ENCODE peak calls at places on chromosomes 1 and 21, in eight cellular contexts. L is esophagus muscularis mucosa, W is stomach, I is sigmoid colon, B is breast epithelium, V is endothelial cell of umbilical vein, G is transverse colon, O is spleen. P is an unnamed sample.

GRCh38 chr1:39524591-39525365 is 33.3 kb downstream of the BMP8A start:
- DNase-seq in L (no peak), W (no peak), I (no peak), B (no peak), V (no peak), G (no peak), O (peak), P (no peak)

GRCh38 chr21:42970946-42971653 is 3.3 kb upstream of the PKNOX1 start:
- DNase-seq in L (no peak), W (no peak), I (peak), B (no peak), V (no peak), G (no peak), O (peak), P (no peak)

GRCh38 chr1:228083871-228084278 is 1.4 kb downstream of the ARF1 start:
- DNase-seq in L (no peak), W (no peak), I (no peak), B (no peak), V (peak), G (no peak), O (peak), P (no peak)

GRCh38 chr21:33071878-33072306 is 2.0 kb downstream of the OLIG1 start:
- DNase-seq in L (no peak), W (no peak), I (no peak), B (no peak), V (peak), G (no peak), O (no peak), P (no peak)

GRCh38 chr1:91912267-91912666 is 26.3 kb upstream of the TGFBR3 start:
- DNase-seq in L (no peak), W (no peak), I (no peak), B (no peak), V (peak), G (no peak), O (no peak), P (no peak)

GRCh38 chr1:245086389-245086969 is 68.3 kb upstream of the KIF26B start:
- DNase-seq in L (no peak), W (no peak), I (no peak), B (no peak), V (no peak), G (no peak), O (no peak), P (no peak)

GRCh38 chr1:96782861-96783260 is 61.3 kb downstream of the PTBP2 start:
- DNase-seq in L (no peak), W (no peak), I (no peak), B (no peak), V (no peak), G (no peak), O (no peak), P (no peak)

GRCh38 chr1:116373451-116374339 is 651 bp downstream of the ATP1A1 start:
- DNase-seq in L (no peak), W (peak), I (peak), B (peak), V (peak), G (peak), O (peak), P (no peak)

GRCh38 chr21:36323032-36323431 is 3.0 kb downstream of the MORC3 start:
- DNase-seq in L (no peak), W (no peak), I (no peak), B (no peak), V (peak), G (no peak), O (no peak), P (no peak)

GRCh38 chr1:90402893-90403849 is 313.9 kb downstream of the BARHL2 start:
- DNase-seq in L (no peak), W (peak), I (no peak), B (peak), V (peak), G (peak), O (no peak), P (no peak)

GRCh38 chr1:48870596-48870995 is 93.9 kb upstream of the BEND5 start:
- DNase-seq in L (no peak), W (no peak), I (no peak), B (no peak), V (no peak), G (no peak), O (no peak), P (no peak)

GRCh38 chr21:45823100-45823681 is 158.4 kb upstream of the COL6A1 start:
- DNase-seq in L (no peak), W (no peak), I (peak), B (peak), V (no peak), G (no peak), O (peak), P (no peak)

GRCh38 chr1:39575191-39576015 is 1.2 kb downstream of the PABPC4 start:
- DNase-seq in L (no peak), W (peak), I (peak), B (peak), V (peak), G (peak), O (peak), P (peak)

GRCh38 chr1:33319186-33319948 is 1.5 kb downstream of the A3GALT2 start:
- DNase-seq in L (no peak), W (no peak), I (no peak), B (no peak), V (no peak), G (no peak), O (peak), P (no peak)

GRCh38 chr1:184287001-184287400 is 99.8 kb upstream of the C1orf21 start:
- DNase-seq in L (no peak), W (no peak), I (peak), B (no peak), V (no peak), G (no peak), O (no peak), P (no peak)

GRCh38 chr1:47104816-47105215 is 32.4 kb upstream of the CYP4A22 start:
- DNase-seq in L (no peak), W (no peak), I (no peak), B (no peak), V (no peak), G (no peak), O (no peak), P (no peak)

GRCh38 chr1:219442575-219442974 is 170.3 kb downstream of the ZC3H11B start:
- DNase-seq in L (no peak), W (no peak), I (no peak), B (no peak), V (peak), G (no peak), O (no peak), P (no peak)

GRCh38 chr1:116983112-116983511 is 18.4 kb upstream of the CD101 start:
- DNase-seq in L (peak), W (no peak), I (no peak), B (no peak), V (no peak), G (no peak), O (no peak), P (no peak)

GRCh38 chr21:44758141-44758561 is 43.5 kb downstream of the UBE2G2 start:
- DNase-seq in L (no peak), W (no peak), I (no peak), B (no peak), V (no peak), G (no peak), O (no peak), P (no peak)

GRCh38 chr1:241782396-241782795 is 65.6 kb upstream of the EXO1 start:
- DNase-seq in L (no peak), W (no peak), I (no peak), B (no peak), V (no peak), G (no peak), O (no peak), P (no peak)

GRCh38 chr1:239354211-239354610 is 32.2 kb upstream of the CHRM3 start:
- DNase-seq in L (no peak), W (no peak), I (no peak), B (no peak), V (no peak), G (no peak), O (no peak), P (no peak)

GRCh38 chr1:168287237-168287664 is 6.6 kb downstream of the TBX19 start:
- DNase-seq in L (no peak), W (no peak), I (no peak), B (no peak), V (peak), G (no peak), O (no peak), P (no peak)

GRCh38 chr1:31792116-31792515 is 23.7 kb downstream of the SPOCD1 start:
- DNase-seq in L (no peak), W (peak), I (peak), B (peak), V (no peak), G (no peak), O (peak), P (no peak)

GRCh38 chr1:113013823-113014222 is 57.8 kb upstream of the SLC16A1 start:
- DNase-seq in L (no peak), W (no peak), I (no peak), B (no peak), V (no peak), G (no peak), O (no peak), P (no peak)
- TF ChIP-seq POLR2AphosphoS5 in L (no peak), W (no peak), I (no peak), B (no peak), V (no peak), G (no peak), O (no peak), P (no peak)

GRCh38 chr1:234986750-234987414 is 141.8 kb downstream of the TOMM20 start:
- DNase-seq in L (no peak), W (no peak), I (peak), B (no peak), V (peak), G (no peak), O (no peak), P (no peak)

GRCh38 chr1:234988160-234988528 is 140.5 kb downstream of the TOMM20 start:
- DNase-seq in L (no peak), W (no peak), I (no peak), B (no peak), V (no peak), G (no peak), O (no peak), P (no peak)

GRCh38 chr1:234988536-234988935 is 140.1 kb downstream of the TOMM20 start:
- DNase-seq in L (no peak), W (no peak), I (peak), B (no peak), V (no peak), G (no peak), O (no peak), P (no peak)

GRCh38 chr1:234989019-234989418 is 139.6 kb downstream of the TOMM20 start:
- DNase-seq in L (no peak), W (no peak), I (peak), B (no peak), V (no peak), G (no peak), O (no peak), P (no peak)

GRCh38 chr1:234987415-234988159 is 141.1 kb downstream of the TOMM20 start:
- DNase-seq in L (peak), W (peak), I (peak), B (peak), V (peak), G (peak), O (no peak), P (no peak)
- TF ChIP-seq POLR2A in L (no peak), W (no peak), I (no peak), B (peak), V (no peak), G (no peak), O (no peak), P (no peak)

GRCh38 chr1:10253755-10254154 is 43.4 kb downstream of the KIF1B start:
- DNase-seq in L (no peak), W (no peak), I (peak), B (no peak), V (peak), G (no peak), O (no peak), P (no peak)
- TF ChIP-seq POLR2AphosphoS5 in L (peak), W (peak), I (peak), B (no peak), V (no peak), G (peak), O (no peak), P (no peak)

DNA sequence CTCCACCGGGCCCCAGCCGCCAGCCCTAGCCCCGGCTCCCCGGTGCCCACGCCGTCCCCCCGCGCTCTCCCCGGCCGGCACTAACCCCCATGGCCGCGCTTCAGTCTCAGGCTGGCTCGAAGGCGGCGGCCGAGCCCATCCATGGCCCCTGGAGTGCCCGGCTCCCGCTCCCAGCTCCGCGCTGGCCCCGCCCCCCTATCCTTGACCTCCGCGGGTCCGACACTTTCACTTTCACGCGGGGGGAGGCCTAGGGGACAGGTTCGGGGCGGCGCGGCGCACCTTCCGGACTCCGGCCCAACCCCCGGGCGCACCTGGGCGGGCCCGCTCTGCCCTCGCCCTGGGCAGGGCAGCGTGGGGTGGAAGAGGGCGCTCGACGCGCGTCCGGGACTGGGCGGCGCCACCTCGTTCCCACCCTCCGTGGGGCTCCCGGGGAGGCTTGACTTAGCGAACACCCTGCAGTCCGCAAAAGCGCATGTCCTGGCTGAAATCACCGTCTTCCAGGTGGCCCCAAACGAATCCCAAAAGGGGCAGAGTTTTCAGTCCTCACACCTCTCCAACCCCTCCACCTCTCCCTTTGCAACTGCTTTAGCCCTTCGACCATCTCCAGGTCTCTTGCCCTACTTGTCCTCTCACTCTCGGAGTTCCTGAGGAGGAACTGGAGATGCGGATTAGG is 3.9 kb upstream of the DENND2D start:
- DNase-seq in L (no peak), W (peak), I (no peak), B (peak), V (no peak), G (peak), O (peak), P (peak)
- TF ChIP-seq POLR2A in L (no peak), W (no peak), I (peak), B (peak), V (no peak), G (peak), O (peak), P (no peak)

DNA sequence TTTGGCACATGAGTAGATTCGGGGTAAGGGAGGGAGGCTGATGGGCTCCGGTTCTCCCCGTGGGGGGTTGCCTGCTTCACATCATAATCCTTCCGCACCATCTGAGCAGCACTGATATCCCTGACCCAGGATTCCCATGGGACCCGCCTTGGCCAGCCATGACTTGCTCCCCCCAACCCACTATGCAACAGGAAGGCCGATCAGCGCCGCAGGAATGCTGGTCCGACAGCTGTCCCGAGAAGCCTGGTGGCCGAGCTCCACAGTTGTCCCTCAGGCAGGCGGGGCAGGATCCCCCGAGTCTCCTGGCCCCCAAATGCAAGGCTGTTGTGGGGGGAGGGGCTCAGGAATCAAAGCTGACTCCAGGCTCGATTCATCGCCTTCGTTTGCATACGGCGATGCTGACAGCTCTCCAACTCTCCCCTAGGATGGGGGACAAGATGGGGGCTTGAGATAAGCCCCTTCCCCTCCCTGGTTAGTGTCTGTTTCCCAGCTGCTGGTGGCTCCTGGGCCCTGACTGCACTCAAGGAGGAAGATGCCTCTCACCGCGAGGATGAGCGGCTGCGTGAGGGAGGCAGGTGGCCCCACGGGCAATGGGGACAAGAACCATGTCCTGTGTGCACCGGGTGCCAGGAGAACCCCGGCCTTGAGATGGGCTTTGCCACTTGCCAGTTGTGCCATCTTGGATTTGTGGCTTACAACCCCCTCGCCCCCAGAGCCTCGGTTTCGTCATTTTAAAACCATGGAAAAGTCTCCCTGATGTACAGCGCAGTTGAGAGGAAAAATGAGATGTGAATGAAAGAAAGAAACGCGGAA is 9.4 kb downstream of the DRAXIN start:
- DNase-seq in L (no peak), W (no peak), I (no peak), B (no peak), V (no peak), G (no peak), O (no peak), P (no peak)
- TF ChIP-seq POLR2AphosphoS5 in L (no peak), W (no peak), I (no peak), B (no peak), V (no peak), G (no peak), O (no peak), P (no peak)

GRCh38 chr1:53341521-53341895 is 13.6 kb upstream of the LRP8 start:
- DNase-seq in L (peak), W (peak), I (no peak), B (peak), V (no peak), G (no peak), O (peak), P (no peak)
- TF ChIP-seq POLR2A in L (no peak), W (no peak), I (no peak), B (no peak), V (no peak), G (no peak), O (no peak), P (no peak)

DNA sequence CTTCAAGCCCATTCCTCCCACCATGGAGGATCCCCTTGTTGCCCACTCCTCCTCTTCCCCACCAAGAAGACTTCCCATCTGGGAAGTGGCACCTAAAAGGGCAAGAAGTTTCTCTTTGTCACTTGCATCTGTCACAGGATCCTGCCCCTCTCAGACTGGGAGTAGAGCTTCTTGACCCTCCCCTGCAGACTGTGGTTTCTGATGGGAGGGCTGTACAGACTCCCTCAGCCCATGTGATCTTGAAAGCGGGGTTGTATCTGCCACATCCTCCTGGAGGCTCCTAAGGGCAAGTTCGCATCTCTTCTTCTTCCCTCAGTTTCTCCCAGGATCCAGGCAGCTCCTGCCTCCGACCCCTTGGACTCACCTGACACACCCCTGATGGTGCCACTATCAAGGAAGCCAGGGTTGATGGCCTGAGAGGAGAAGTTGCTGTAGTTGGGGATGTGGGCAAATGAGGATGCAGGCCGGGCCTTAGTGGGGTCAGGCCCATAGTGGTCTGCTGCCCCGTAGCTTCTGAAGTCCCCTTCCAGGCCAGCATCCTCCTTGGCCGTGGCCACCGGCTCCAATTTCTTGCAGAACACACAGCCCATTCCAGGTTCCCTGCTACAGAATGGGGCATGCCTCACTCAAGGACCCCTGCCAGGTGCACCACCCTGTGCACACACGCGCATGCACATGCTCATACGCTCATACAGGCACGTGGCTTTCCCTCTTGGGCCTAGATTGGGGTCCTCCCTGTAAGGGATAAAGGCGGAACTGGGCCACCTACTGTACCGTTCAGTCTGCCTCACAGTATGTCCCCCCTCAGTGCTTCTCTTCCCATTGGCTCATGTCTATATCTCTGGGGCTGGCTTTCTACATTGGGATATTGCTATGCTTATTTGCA is 11.4 kb downstream of the FGR start:
- DNase-seq in L (no peak), W (no peak), I (no peak), B (no peak), V (no peak), G (no peak), O (no peak), P (no peak)
- TF ChIP-seq POLR2AphosphoS5 in L (no peak), W (no peak), I (no peak), B (no peak), V (no peak), G (no peak), O (no peak), P (no peak)

GRCh38 chr1:109910123-109910962 is at the start of gene CSF1:
- DNase-seq in L (peak), W (peak), I (peak), B (peak), V (peak), G (peak), O (peak), P (peak)
- TF ChIP-seq POLR2A in L (peak), W (no peak), I (peak), B (peak), V (no peak), G (peak), O (peak), P (no peak)

P was measured in GM12891.